ENCODE peak calls at places on chromosome 4, in four cellular contexts. One of them, this sample, is unnamed.
A peak's percentile ranks its signal among the peaks of the same experiment; 100 is the strongest.

GRCh38 chr4:64016893-64017292 is 392.4 kb downstream of the TECRL start:
- DNase-seq in neuronal stem cell: no peak
- DNase-seq in H9: no peak
- DNase-seq in H1: no peak
- DNase-seq in this sample: no peak

GRCh38 chr4:107600456-107600855 is 119.6 kb downstream of the PAPSS1 start:
- DNase-seq in neuronal stem cell: no peak
- DNase-seq in H9: no peak
- DNase-seq in H1: no peak
- DNase-seq in this sample: peak; percentile 52

GRCh38 chr4:132180020-132180427 is 969.1 kb upstream of the PCDH10 start:
- DNase-seq in neuronal stem cell: no peak
- DNase-seq in H9: no peak
- DNase-seq in H1: no peak
- DNase-seq in this sample: no peak

GRCh38 chr4:183337349-183337748 is 15.1 kb upstream of the CLDN24 start:
- DNase-seq in neuronal stem cell: no peak
- DNase-seq in H9: no peak
- DNase-seq in H1: no peak
- DNase-seq in this sample: no peak

GRCh38 chr4:8830056-8830455 is 41.6 kb downstream of the HMX1 start:
- DNase-seq in neuronal stem cell: no peak
- DNase-seq in H9: no peak
- DNase-seq in H1: peak; percentile 17
- DNase-seq in this sample: no peak

GRCh38 chr4:169250796-169251195 is 20.0 kb downstream of the SH3RF1 start:
- DNase-seq in neuronal stem cell: no peak
- DNase-seq in H9: no peak
- DNase-seq in H1: no peak
- DNase-seq in this sample: no peak

GRCh38 chr4:26081795-26082498 is 167.9 kb downstream of the SMIM20 start:
- DNase-seq in neuronal stem cell: peak; percentile 43
- DNase-seq in H9: no peak
- DNase-seq in H1: no peak
- DNase-seq in this sample: peak; percentile 79

GRCh38 chr4:104848597-104849225 is 298.0 kb upstream of the TET2 start:
- DNase-seq in neuronal stem cell: no peak
- DNase-seq in H9: no peak
- DNase-seq in H1: no peak
- DNase-seq in this sample: no peak

GRCh38 chr4:7704091-7704490 is 235.6 kb downstream of the AFAP1 start:
- DNase-seq in neuronal stem cell: no peak
- DNase-seq in H9: no peak
- DNase-seq in H1: no peak
- DNase-seq in this sample: no peak

GRCh38 chr4:148780426-148781005 is 338.3 kb upstream of the NR3C2 start:
- DNase-seq in neuronal stem cell: no peak
- DNase-seq in H9: no peak
- DNase-seq in H1: no peak
- DNase-seq in this sample: no peak

GRCh38 chr4:112284166-112284565 is 1.5 kb downstream of the TIFA start:
- DNase-seq in neuronal stem cell: no peak
- DNase-seq in H9: no peak
- DNase-seq in H1: no peak
- DNase-seq in this sample: no peak

GRCh38 chr4:174136013-174136412 is 147.5 kb downstream of the FBXO8 start:
- DNase-seq in neuronal stem cell: peak; percentile 23
- DNase-seq in H9: no peak
- DNase-seq in H1: no peak
- DNase-seq in this sample: peak; percentile 31

GRCh38 chr4:76703123-76703490 is 194.8 kb downstream of the SOWAHB start:
- DNase-seq in neuronal stem cell: no peak
- DNase-seq in H9: no peak
- DNase-seq in H1: no peak
- DNase-seq in this sample: peak; percentile 84

GRCh38 chr4:17324431-17324830 is 187.5 kb downstream of the QDPR start:
- DNase-seq in neuronal stem cell: peak; percentile 38
- DNase-seq in H9: peak; percentile 40
- DNase-seq in H1: peak; percentile 72
- DNase-seq in this sample: peak; percentile 64

GRCh38 chr4:106978046-106978774 is 57.9 kb downstream of the DKK2 start:
- DNase-seq in neuronal stem cell: no peak
- DNase-seq in H9: peak; percentile 52
- DNase-seq in H1: peak; percentile 51
- DNase-seq in this sample: peak; percentile 55

GRCh38 chr4:95293014-95293413 is 255.8 kb downstream of the UNC5C start:
- DNase-seq in neuronal stem cell: no peak
- DNase-seq in H9: no peak
- DNase-seq in H1: no peak
- DNase-seq in this sample: no peak

GRCh38 chr4:149531861-149532260 is 283.8 kb downstream of the IQCM start:
- DNase-seq in neuronal stem cell: no peak
- DNase-seq in H9: no peak
- DNase-seq in H1: no peak
- DNase-seq in this sample: peak; percentile 7

GRCh38 chr4:28490669-28491068 is 1630.0 kb downstream of the STIM2 start:
- DNase-seq in neuronal stem cell: no peak
- DNase-seq in H9: no peak
- DNase-seq in H1: no peak
- DNase-seq in this sample: peak; percentile 8

GRCh38 chr4:35538807-35539206 is 705.5 kb downstream of the ARAP2 start:
- DNase-seq in neuronal stem cell: no peak
- DNase-seq in H9: no peak
- DNase-seq in H1: no peak
- DNase-seq in this sample: peak; percentile 3

GRCh38 chr4:113689394-113689793 is 72.1 kb downstream of the CAMK2D start:
- DNase-seq in neuronal stem cell: no peak
- DNase-seq in H9: no peak
- DNase-seq in H1: no peak
- DNase-seq in this sample: no peak

GRCh38 chr4:113683143-113683542 is 78.4 kb downstream of the CAMK2D start:
- DNase-seq in neuronal stem cell: no peak
- DNase-seq in H9: no peak
- DNase-seq in H1: no peak
- DNase-seq in this sample: no peak

GRCh38 chr4:113686950-113687718 is 74.4 kb downstream of the CAMK2D start:
- DNase-seq in neuronal stem cell: no peak
- DNase-seq in H9: no peak
- DNase-seq in H1: no peak
- DNase-seq in this sample: no peak

GRCh38 chr4:113682730-113683129 is 78.8 kb downstream of the CAMK2D start:
- DNase-seq in neuronal stem cell: no peak
- DNase-seq in H9: no peak
- DNase-seq in H1: no peak
- DNase-seq in this sample: no peak

DNA sequence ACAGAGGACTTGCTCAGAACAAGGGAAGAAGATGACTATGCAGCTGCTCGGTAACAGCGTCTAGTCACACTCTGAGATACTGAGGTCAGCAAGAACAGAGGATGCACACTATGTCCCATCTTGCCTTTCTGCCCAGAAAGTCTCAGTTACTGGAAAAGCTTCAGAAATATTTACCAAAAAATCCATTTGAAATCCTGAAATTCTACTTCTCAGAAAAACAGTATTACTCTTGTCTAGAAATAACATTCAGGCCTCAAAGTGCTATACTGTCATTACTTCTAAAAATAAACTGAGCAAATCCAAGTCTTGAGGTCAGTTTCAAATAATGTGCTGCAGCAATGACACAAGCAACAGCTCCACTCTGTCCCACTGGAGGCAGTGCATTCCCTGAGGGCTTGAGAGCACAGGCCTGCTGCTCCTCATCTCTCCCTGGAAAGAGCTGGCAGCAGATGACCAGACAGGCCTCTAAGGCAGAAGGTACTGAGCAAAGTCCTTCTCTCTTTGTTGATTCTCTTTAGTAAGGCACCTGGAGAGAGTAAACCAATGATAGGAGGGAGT is 76.9 kb downstream of the CAMK2D start:
- DNase-seq in neuronal stem cell: no peak
- DNase-seq in H9: peak; percentile 30
- DNase-seq in H1: no peak
- DNase-seq in this sample: peak; percentile 67
- H3K27ac ChIP-seq in neuronal stem cell: no peak overlapping the region
- H3K27ac ChIP-seq in H9: no peak overlapping the region
- H3K27ac ChIP-seq in H1: no peak overlapping the region
- H3K27ac ChIP-seq in this sample: no peak overlapping the region

GRCh38 chr4:73701116-73701515 is 39.3 kb upstream of the CXCL8 start:
- DNase-seq in neuronal stem cell: no peak
- DNase-seq in H9: no peak
- DNase-seq in H1: no peak
- DNase-seq in this sample: no peak
- H3K23ac ChIP-seq in neuronal stem cell: no peak overlapping the region
- H3K23ac ChIP-seq in H9: no peak overlapping the region
- H3K23ac ChIP-seq in H1: no peak overlapping the region
- H3K23ac ChIP-seq in this sample: no peak overlapping the region

DNA sequence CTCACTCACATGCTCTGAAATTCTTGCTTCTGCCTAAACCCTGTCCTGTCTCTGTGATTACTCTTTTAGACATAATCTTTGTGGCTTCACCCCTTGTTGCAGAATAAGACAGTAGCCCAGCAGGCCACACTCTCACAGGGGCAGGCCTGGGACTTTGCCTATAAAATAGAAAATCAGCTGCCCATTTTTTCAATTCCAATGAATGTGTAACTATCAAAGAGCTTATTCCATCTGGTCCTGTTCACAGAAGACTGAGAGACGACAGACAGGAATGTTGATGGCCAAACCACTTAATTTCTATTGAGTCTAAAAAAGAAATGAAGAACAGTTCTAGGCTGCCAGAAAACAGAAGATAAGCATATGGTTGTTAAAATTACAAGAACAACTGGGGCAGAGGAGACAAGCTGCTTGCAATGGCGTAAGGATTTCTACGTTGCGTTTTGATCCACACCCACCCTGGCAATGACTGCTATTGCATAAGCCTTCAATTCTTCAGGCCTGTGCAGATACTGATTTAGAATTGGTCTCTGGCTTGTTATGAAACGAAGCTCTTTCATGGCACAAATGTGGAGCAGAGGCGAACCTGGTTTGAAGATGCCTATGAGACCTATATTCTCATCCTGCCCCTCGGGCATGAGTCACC is 37.7 kb upstream of the SORBS2 start:
- DNase-seq in neuronal stem cell: no peak
- DNase-seq in H9: no peak
- DNase-seq in H1: no peak
- DNase-seq in this sample: no peak
- H3K27ac ChIP-seq in neuronal stem cell: no peak overlapping the region
- H3K27ac ChIP-seq in H9: no peak overlapping the region
- H3K27ac ChIP-seq in H1: no peak overlapping the region
- H3K27ac ChIP-seq in this sample: no peak overlapping the region

GRCh38 chr4:138051157-138051556 is 191.0 kb downstream of the SLC7A11 start:
- DNase-seq in neuronal stem cell: no peak
- DNase-seq in H9: no peak
- DNase-seq in H1: no peak
- DNase-seq in this sample: no peak

GRCh38 chr4:138056541-138056940 is 185.6 kb downstream of the SLC7A11 start:
- DNase-seq in neuronal stem cell: no peak
- DNase-seq in H9: no peak
- DNase-seq in H1: no peak
- DNase-seq in this sample: no peak

GRCh38 chr4:138055890-138056289 is 186.3 kb downstream of the SLC7A11 start:
- DNase-seq in neuronal stem cell: no peak
- DNase-seq in H9: no peak
- DNase-seq in H1: no peak
- DNase-seq in this sample: no peak

GRCh38 chr4:138050601-138051000 is 191.5 kb downstream of the SLC7A11 start:
- DNase-seq in neuronal stem cell: peak; percentile 26
- DNase-seq in H9: peak; percentile 59
- DNase-seq in H1: peak; percentile 54
- DNase-seq in this sample: peak; percentile 82

GRCh38 chr4:138053601-138054322 is 188.4 kb downstream of the SLC7A11 start:
- DNase-seq in neuronal stem cell: no peak
- DNase-seq in H9: no peak
- DNase-seq in H1: no peak
- DNase-seq in this sample: peak; percentile 82
- H3K23ac ChIP-seq in neuronal stem cell: no peak overlapping the region
- H3K23ac ChIP-seq in H9: no peak overlapping the region
- H3K23ac ChIP-seq in H1: no peak overlapping the region
- H3K23ac ChIP-seq in this sample: no peak overlapping the region

This sample was measured in mesendoderm.